ENCODE peak calls at places on chromosomes 16 and 17, in five cellular contexts. K is cardiac muscle cell, I is left ventricle myocardium inferior, R is neuronal stem cell, W is PC-9. Q is an unnamed sample. For H3K9me3, the result is how much of the 10 kb centered on the place peaks cover.

GRCh38 chr16:86099326-86099725 is 200.4 kb downstream of the IRF8 start:
- DNase-seq in R (no peak), W (no peak), K (no peak), I (no peak), Q (no peak)

GRCh38 chr16:20104563-20105183 is 31.0 kb upstream of the GPR139 start:
- DNase-seq in R (no peak), I (no peak), W (no peak), K (no peak), Q (no peak)

GRCh38 chr17:41868568-41868967 is 3.3 kb upstream of the KLHL11 start:
- DNase-seq in W (no peak), R (no peak), I (no peak), K (no peak), Q (no peak)

GRCh38 chr17:14205992-14206461 is 30.6 kb downstream of the CDRT15 start:
- DNase-seq in R (no peak), I (peak), W (peak), K (no peak), Q (peak)

GRCh38 chr16:24850289-24850931 is 4.6 kb downstream of the SLC5A11 start:
- DNase-seq in R (no peak), K (no peak), W (peak), I (no peak), Q (no peak)

GRCh38 chr16:73304008-73304814 is 256.3 kb upstream of the ZFHX3 start:
- DNase-seq in K (peak), R (no peak), I (no peak), W (no peak), Q (no peak)

GRCh38 chr17:42608692-42609181 is 437 bp downstream of the RETREG3 start:
- DNase-seq in W (no peak), K (no peak), R (no peak), I (peak), Q (peak)

GRCh38 chr17:7750321-7750821 is 32.8 kb downstream of the DNAH2 start:
- DNase-seq in R (no peak), W (peak), I (no peak), K (no peak), Q (no peak)

GRCh38 chr17:76789235-76789788 is 51.4 kb downstream of the MFSD11 start:
- DNase-seq in W (no peak), K (no peak), I (no peak), R (no peak), Q (no peak)

GRCh38 chr17:73170921-73171320 is 6.1 kb downstream of the SSTR2 start:
- DNase-seq in I (no peak), W (no peak), R (no peak), K (no peak), Q (no peak)

GRCh38 chr16:85767569-85767968 is 16.7 kb upstream of the C16orf74 start:
- DNase-seq in I (no peak), W (peak), K (no peak), R (no peak), Q (no peak)

GRCh38 chr16:1159973-1160772 is 7.3 kb downstream of the CACNA1H start:
- DNase-seq in K (peak), R (no peak), W (no peak), I (peak), Q (peak)

GRCh38 chr17:48719642-48720262 is 2.6 kb downstream of the PRAC1 start:
- DNase-seq in W (no peak), K (peak), R (no peak), I (no peak), Q (no peak)

GRCh38 chr16:52439750-52440149 is 107.2 kb downstream of the TOX3 start:
- DNase-seq in W (no peak), I (no peak), R (no peak), K (no peak), Q (no peak)

GRCh38 chr17:46832306-46832895 is 13.9 kb upstream of the WNT3 start:
- DNase-seq in I (no peak), W (no peak), R (peak), K (no peak), Q (no peak)

GRCh38 chr17:75034236-75034908 is 12.4 kb downstream of the ATP5PD start:
- DNase-seq in K (peak), I (peak), R (peak), W (peak), Q (peak)

GRCh38 chr16:75494696-75495601 is at the start of gene CHST6:
- DNase-seq in R (peak), I (peak), K (peak), W (no peak), Q (peak)

GRCh38 chr16:11160676-11161115 is 95.3 kb downstream of the SOCS1 start:
- DNase-seq in W (peak), R (no peak), I (no peak), K (no peak), Q (no peak)

GRCh38 chr17:80195671-80196529 is 24.2 kb downstream of the SGSH start:
- DNase-seq in K (peak), R (no peak), W (no peak), I (no peak), Q (no peak)

GRCh38 chr17:31627960-31628359 is 231.1 kb downstream of the COPRS start:
- DNase-seq in R (no peak), K (no peak), W (peak), I (no peak), Q (no peak)
- H3K9me3 ChIP-seq in R (under half), K (under half), W (under half), I (under half), Q (under half)

GRCh38 chr16:35142147-35142808 is 1682.9 kb downstream of the TP53TG3F start:
- DNase-seq in K (no peak), R (no peak), W (peak), I (no peak), Q (no peak)
- H3K9me3 ChIP-seq in K (under half), R (under half), W (under half), I (under half), Q (under half)

DNA sequence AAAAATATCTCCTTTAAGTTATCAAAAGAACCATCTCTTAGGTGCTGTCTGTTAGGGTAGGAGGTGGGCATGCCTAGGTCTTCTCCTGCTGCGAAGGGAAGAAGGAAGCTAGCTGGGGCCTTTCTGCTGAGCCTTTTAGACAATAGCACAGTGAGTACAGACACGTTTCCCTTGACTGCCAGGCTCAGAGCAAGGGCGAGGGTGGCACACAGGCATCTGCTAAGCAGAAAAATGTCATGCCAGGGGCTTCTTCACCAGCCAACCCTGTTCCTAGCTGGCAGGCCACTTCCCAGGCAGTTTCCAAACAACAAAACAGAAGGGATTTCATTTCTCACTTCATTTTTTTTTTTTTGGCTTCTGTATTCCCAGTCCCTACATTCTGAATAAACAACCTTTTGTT is 168.1 kb upstream of the MAF start:
- DNase-seq in I (no peak), R (no peak), W (no peak), K (no peak), Q (no peak)
- H3K9me3 ChIP-seq in I (under half), R (under half), W (under half), K (under half), Q (under half)

GRCh38 chr16:35730251-35730650 is 2270.8 kb downstream of the TP53TG3F start:
- DNase-seq in W (no peak), I (no peak), R (no peak), K (no peak), Q (no peak)

GRCh38 chr16:35725949-35726348 is 2266.5 kb downstream of the TP53TG3F start:
- DNase-seq in W (no peak), I (no peak), K (no peak), R (no peak), Q (no peak)

GRCh38 chr16:35724551-35724950 is 2265.1 kb downstream of the TP53TG3F start:
- DNase-seq in W (no peak), K (no peak), I (no peak), R (no peak), Q (no peak)
- H3K9me3 ChIP-seq in W (under half), K (under half), I (under half), R (under half), Q (half or more)

DNA sequence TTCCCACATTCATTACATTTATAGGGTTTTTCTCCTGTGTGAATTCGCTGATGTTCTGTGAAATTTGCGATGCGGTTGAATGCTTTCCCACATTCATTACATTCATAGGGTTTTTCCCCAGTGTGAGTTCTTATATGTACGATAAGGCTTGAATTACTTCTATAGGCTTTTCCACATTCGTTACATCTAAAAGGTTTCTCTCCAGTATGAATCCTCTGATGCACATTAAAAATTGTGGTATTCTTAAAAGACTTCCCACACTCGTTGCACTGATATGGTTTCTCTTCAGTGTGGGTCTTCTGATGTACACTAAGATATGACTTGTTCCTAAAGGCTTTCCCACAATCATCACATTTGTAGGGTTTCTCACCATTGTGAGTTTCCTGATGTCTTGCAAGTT is 30.4 kb downstream of the ZNF624 start:
- DNase-seq in K (no peak), R (no peak), I (no peak), W (no peak), Q (no peak)
- H3K9me3 ChIP-seq in K (under half), R (half or more), I (half or more), W (under half), Q (half or more)

Q was measured in heart left ventricle.